ENCODE peak calls at places on chromosome 13, in four cellular contexts. F is fibroblast of lung, C is HepG2, M is GM12878. D is an unnamed sample.
A peak's percentile ranks its signal among the peaks of the same experiment; 100 is the strongest.

GRCh38 chr13:111614009-111614408 is 293.6 kb downstream of the TEX29 start:
- DNase-seq in F (no peak), C (no peak), M (no peak), D (no peak)

GRCh38 chr13:42899266-42899665 is 92.8 kb downstream of the EPSTI1 start:
- DNase-seq in F (no peak), C (no peak), M (peak; percentile 12), D (no peak)

GRCh38 chr13:43758834-43759233 is 27.9 kb downstream of the ENOX1 start:
- DNase-seq in F (no peak), C (no peak), M (peak; percentile 11), D (no peak)

GRCh38 chr13:79830945-79831344 is 350.0 kb downstream of the NDFIP2 start:
- DNase-seq in F (no peak), C (no peak), M (no peak), D (no peak)

GRCh38 chr13:106357198-106357597 is 178.3 kb downstream of the EFNB2 start:
- DNase-seq in F (no peak), C (no peak), M (no peak), D (peak; percentile 16)

GRCh38 chr13:102517959-102518358 is 78.8 kb upstream of the TPP2 start:
- DNase-seq in F (no peak), C (no peak), M (no peak), D (no peak)

GRCh38 chr13:107006646-107007045 is 438.7 kb upstream of the ARGLU1 start:
- DNase-seq in F (peak; percentile 61), C (no peak), M (no peak), D (no peak)

GRCh38 chr13:29579094-29579493 is 16.4 kb downstream of the SLC7A1 start:
- DNase-seq in F (no peak), C (no peak), M (no peak), D (no peak)

GRCh38 chr13:47549219-47549752 is 451.8 kb downstream of the SUCLA2 start:
- DNase-seq in F (no peak), C (no peak), M (no peak), D (peak; percentile 13)

GRCh38 chr13:104314321-104314720 is 1248.1 kb upstream of the SLC10A2 start:
- DNase-seq in F (no peak), C (no peak), M (no peak), D (no peak)

GRCh38 chr13:110018009-110018408 is 231.6 kb upstream of the IRS2 start:
- DNase-seq in F (peak; percentile 37), C (no peak), M (no peak), D (no peak)

GRCh38 chr13:102940143-102940542 is 94.3 kb downstream of the ERCC5 start:
- DNase-seq in F (no peak), C (no peak), M (no peak), D (no peak)

GRCh38 chr13:101917475-101917810 is 465.0 kb downstream of the ITGBL1 start:
- DNase-seq in F (no peak), C (no peak), M (no peak), D (peak; percentile 54)

GRCh38 chr13:44806841-44807240 is 182.4 kb downstream of the NUFIP1 start:
- DNase-seq in F (no peak), C (no peak), M (no peak), D (no peak)

GRCh38 chr13:66138172-66138811 is 1091.8 kb downstream of the PCDH9 start:
- DNase-seq in F (no peak), C (no peak), M (peak; percentile 82), D (no peak)

GRCh38 chr13:64428196-64428595 is 2801.9 kb downstream of the PCDH9 start:
- DNase-seq in F (peak; percentile 6), C (no peak), M (no peak), D (peak; percentile 4)

GRCh38 chr13:76319921-76320320 is 566.3 kb downstream of the KCTD12 start:
- DNase-seq in F (no peak), C (no peak), M (no peak), D (no peak)

GRCh38 chr13:42553098-42554046 is 20.6 kb upstream of the TNFSF11 start:
- DNase-seq in F (peak; percentile 64), C (no peak), M (no peak), D (no peak)

GRCh38 chr13:110403721-110404120 is 96.6 kb downstream of the COL4A2 start:
- DNase-seq in F (peak; percentile 83), C (no peak), M (no peak), D (no peak)

GRCh38 chr13:108269601-108270328 is at the start of gene TNFSF13B:
- DNase-seq in F (peak; percentile 11), C (peak; percentile 7), M (peak; percentile 74), D (peak; percentile 53)
- H3K9ac ChIP-seq in F (no peak within 1 kb of the TSS), C (no peak within 1 kb of the TSS), M (peak within 1 kb of the TSS; percentile 63), D (no peak within 1 kb of the TSS)

GRCh38 chr13:94711561-94712286 is 621 bp downstream of the SOX21 start:
- DNase-seq in F (peak; percentile 42), C (no peak), M (no peak), D (peak; percentile 61)

GRCh38 chr13:94716016-94716415 is 3.7 kb upstream of the SOX21 start:
- DNase-seq in F (no peak), C (no peak), M (no peak), D (peak; percentile 53)

GRCh38 chr13:94712287-94712811 is at the start of gene SOX21:
- DNase-seq in F (no peak), C (no peak), M (no peak), D (peak; percentile 87)

GRCh38 chr13:94712812-94713555 is 639 bp upstream of the SOX21 start:
- DNase-seq in F (peak; percentile 75), C (no peak), M (no peak), D (peak; percentile 92)

DNA sequence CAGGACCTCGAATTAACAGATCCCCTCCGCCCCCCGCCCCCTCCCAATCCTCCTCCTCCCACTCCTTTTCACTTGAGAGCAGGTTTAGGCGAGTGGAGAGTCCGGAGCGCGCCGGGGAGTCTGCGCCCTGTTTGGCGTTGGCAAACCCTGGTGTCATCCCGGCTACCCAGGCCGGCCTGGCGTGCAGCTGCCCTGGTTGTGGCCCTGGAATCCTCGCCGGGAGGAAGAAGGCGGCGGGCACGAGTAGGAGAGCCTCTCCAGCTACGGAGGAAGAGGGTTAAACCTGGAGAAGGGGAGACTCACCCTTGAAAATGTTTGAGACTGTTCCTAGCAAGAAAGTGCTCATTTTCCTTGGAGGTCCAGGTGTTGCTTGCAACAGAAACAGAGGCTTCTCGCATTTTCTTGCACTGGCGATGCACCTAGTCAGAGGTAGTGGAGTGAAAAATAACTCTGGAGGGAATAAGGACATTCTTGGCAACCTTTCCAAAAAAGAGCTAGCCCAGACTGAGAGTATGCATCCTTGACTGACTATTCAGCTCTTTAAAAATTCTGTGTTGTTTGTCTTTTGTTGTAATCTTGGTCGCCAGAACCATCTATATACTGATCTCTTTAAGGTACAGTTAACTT is 1.3 kb upstream of the SOX21 start:
- DNase-seq in F (no peak), C (no peak), M (no peak), D (no peak)
- TF ChIP-seq EZH2 in F (peak; percentile 75), C (no peak), M (no peak), D (no peak)

GRCh38 chr13:33518442-33518841 is 232.9 kb upstream of the STARD13 start:
- DNase-seq in F (no peak), C (no peak), M (no peak), D (no peak)
- H3K9ac ChIP-seq in F (no peak overlapping the region), C (no peak overlapping the region), M (no peak overlapping the region), D (no peak overlapping the region)

DNA sequence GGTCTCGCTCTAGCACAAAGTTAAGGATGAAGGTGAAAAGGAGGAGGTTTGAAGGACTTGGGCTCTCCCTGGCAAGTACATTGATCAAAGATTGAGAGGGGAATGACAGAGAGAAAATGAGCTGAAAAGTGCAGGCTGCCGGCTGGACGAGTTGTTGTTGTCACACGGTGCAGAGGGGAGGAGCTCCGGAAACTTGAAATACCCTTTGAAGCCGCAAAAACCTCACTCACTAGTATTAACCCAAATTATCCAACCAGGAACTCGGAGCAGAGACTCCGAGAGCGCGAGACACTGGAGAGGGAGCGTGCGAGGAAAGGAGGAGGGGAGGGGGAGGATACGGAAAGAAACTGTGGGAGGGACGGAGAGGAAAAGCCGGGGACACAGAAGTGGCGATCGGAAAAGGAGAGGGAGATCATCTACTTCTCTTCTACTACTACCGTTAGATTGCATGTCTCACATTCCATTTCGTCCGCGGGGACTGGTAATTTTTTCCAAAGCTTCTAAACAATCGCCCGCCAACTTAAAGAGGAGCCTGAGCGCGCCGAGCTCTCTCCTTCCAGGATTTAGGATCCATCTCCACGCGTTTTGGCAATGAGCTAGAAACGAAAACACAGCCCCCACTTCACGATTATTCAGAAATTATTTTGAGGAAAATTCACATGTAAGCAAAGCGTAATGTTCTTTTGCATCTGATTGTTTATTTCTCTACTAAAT is at the start of gene DACH1:
- DNase-seq in F (peak; percentile 76), C (peak; percentile 7), M (no peak), D (peak; percentile 86)
- TF ChIP-seq EZH2 in F (no peak), C (no peak), M (no peak), D (no peak)

GRCh38 chr13:27830010-27830409 is 37.7 kb downstream of the GSX1 start:
- DNase-seq in F (peak; percentile 11), C (no peak), M (no peak), D (peak; percentile 88)
- H3K9ac ChIP-seq in F (no peak overlapping the region), C (peak overlapping the region; percentile 42), M (no peak overlapping the region), D (no peak overlapping the region)

GRCh38 chr13:99895428-99895998 is 76.1 kb downstream of the ZIC5 start:
- DNase-seq in F (no peak), C (no peak), M (no peak), D (peak; percentile 29)
- TF ChIP-seq EZH2 in F (peak; percentile 57), C (no peak), M (no peak), D (peak; percentile 42)

D was measured in neural progenitor cell.